ENCODE peak calls at places on chromosomes 1 and 21, in four cellular contexts. S is activated gamma-delta T cell, Y is omental fat pad, H is AML-193. J is an unnamed sample.

GRCh38 chr1:184755226-184756065 is 788 bp upstream of the EDEM3 start:
- DNase-seq in S (no peak), Y (no peak), H (peak), J (peak)

GRCh38 chr1:3989465-3989864 is 89.4 kb upstream of the C1orf174 start:
- DNase-seq in S (no peak), Y (no peak), H (no peak), J (no peak)

GRCh38 chr21:32334980-32335471 is 36.4 kb downstream of the MRAP start:
- DNase-seq in S (no peak), Y (no peak), H (no peak), J (peak)

GRCh38 chr1:54324031-54324654 is 82.1 kb downstream of the SSBP3 start:
- DNase-seq in S (no peak), Y (no peak), H (no peak), J (no peak)

GRCh38 chr1:170734412-170735175 is 70.7 kb downstream of the PRRX1 start:
- DNase-seq in S (no peak), Y (no peak), H (no peak), J (peak)

GRCh38 chr1:203287109-203287893 is 18.0 kb upstream of the BTG2 start:
- DNase-seq in S (peak), Y (no peak), H (peak), J (peak)

GRCh38 chr1:36352910-36353878 is 29.7 kb upstream of the EVA1B start:
- DNase-seq in S (no peak), Y (no peak), H (no peak), J (no peak)

GRCh38 chr1:110152133-110152785 is 2.0 kb downstream of the SLC6A17 start:
- DNase-seq in S (no peak), Y (no peak), H (no peak), J (no peak)

GRCh38 chr1:107450899-107451664 is 310.2 kb downstream of the NTNG1 start:
- DNase-seq in S (no peak), Y (no peak), H (no peak), J (no peak)

GRCh38 chr21:35026617-35027557 is 22.2 kb downstream of the RUNX1 start:
- DNase-seq in S (peak), Y (no peak), H (peak), J (no peak)

GRCh38 chr1:225481738-225482137 is 53.9 kb upstream of the LBR start:
- DNase-seq in S (no peak), Y (no peak), H (no peak), J (no peak)

GRCh38 chr1:7592120-7592798 is 178.8 kb upstream of the VAMP3 start:
- DNase-seq in S (no peak), Y (no peak), H (no peak), J (no peak)

GRCh38 chr1:3846521-3846920 is 10.5 kb downstream of the CEP104 start:
- DNase-seq in S (no peak), Y (no peak), H (no peak), J (no peak)

GRCh38 chr1:15409400-15410222 is at the start of gene EFHD2:
- DNase-seq in S (peak), Y (peak), H (peak), J (peak)

GRCh38 chr21:33069994-33070811 is at the start of gene OLIG1:
- DNase-seq in S (no peak), Y (no peak), H (peak), J (peak)

GRCh38 chr21:39182484-39183271 is 573 bp downstream of the PSMG1 start:
- DNase-seq in S (no peak), Y (no peak), H (no peak), J (peak)

GRCh38 chr1:63343922-63344321 is 21.6 kb downstream of the FOXD3 start:
- DNase-seq in S (no peak), Y (no peak), H (no peak), J (peak)

GRCh38 chr1:227776277-227776676 is 39.2 kb upstream of the PRSS38 start:
- DNase-seq in S (no peak), Y (no peak), H (no peak), J (no peak)

GRCh38 chr1:32112800-32113375 is 5.0 kb downstream of the KPNA6 start:
- DNase-seq in S (no peak), Y (no peak), H (no peak), J (no peak)

GRCh38 chr21:15904389-15904788 is 174.6 kb downstream of the USP25 start:
- DNase-seq in S (no peak), Y (no peak), H (no peak), J (no peak)

GRCh38 chr1:117142200-117142599 is 20.7 kb upstream of the TRIM45 start:
- DNase-seq in S (no peak), Y (no peak), H (no peak), J (no peak)

GRCh38 chr1:52054496-52055065 is 410 bp downstream of the TXNDC12 start:
- DNase-seq in S (no peak), Y (no peak), H (peak), J (peak)

GRCh38 chr1:41704189-41704588 is 214.5 kb downstream of the HIVEP3 start:
- DNase-seq in S (no peak), Y (no peak), H (no peak), J (peak)

GRCh38 chr1:166626711-166627110 is 212.6 kb upstream of the POGK start:
- DNase-seq in S (no peak), Y (no peak), H (no peak), J (no peak)

GRCh38 chr1:183012301-183012994 is 10.8 kb upstream of the LAMC1 start:
- DNase-seq in S (no peak), Y (no peak), H (no peak), J (no peak)

GRCh38 chr1:40861227-40862003 is 748 bp downstream of the CITED4 start:
- DNase-seq in S (no peak), Y (no peak), H (no peak), J (peak)

GRCh38 chr1:243420968-243421675 is 165.3 kb downstream of the SDCCAG8 start:
- DNase-seq in S (no peak), Y (no peak), H (no peak), J (no peak)

GRCh38 chr1:172938676-172939075 is 112.1 kb downstream of the TNFSF18 start:
- DNase-seq in S (no peak), Y (no peak), H (no peak), J (no peak)

GRCh38 chr1:92085727-92086126 is 5.6 kb downstream of the BTBD8 start:
- DNase-seq in S (no peak), Y (no peak), H (no peak), J (no peak)

GRCh38 chr1:39269791-39270342 is 65.4 kb downstream of the MACF1 start:
- DNase-seq in S (no peak), Y (no peak), H (no peak), J (peak)

GRCh38 chr1:234602334-234603220 is 7.4 kb downstream of the IRF2BP2 start:
- DNase-seq in S (no peak), Y (no peak), H (peak), J (peak)

GRCh38 chr1:111214884-111215283 is 12.6 kb upstream of the CHI3L2 start:
- DNase-seq in S (no peak), Y (no peak), H (no peak), J (no peak)

GRCh38 chr1:8871965-8872399 is 6.5 kb downstream of the ENO1 start:
- DNase-seq in S (no peak), Y (no peak), H (no peak), J (no peak)

GRCh38 chr1:238451781-238452310 is 561.1 kb upstream of the ZP4 start:
- DNase-seq in S (no peak), Y (no peak), H (no peak), J (no peak)

GRCh38 chr21:42833439-42833815 is 45.9 kb downstream of the WDR4 start:
- DNase-seq in S (no peak), Y (no peak), H (peak), J (peak)

GRCh38 chr1:11272544-11272841 is 505 bp upstream of the UBIAD1 start:
- DNase-seq in S (no peak), Y (no peak), H (no peak), J (no peak)

J was measured in NCI-H82.